ENCODE peak calls at places on chromosomes 6 and 20, in seven cellular contexts. O is CD14-positive monocyte, X is GM13976, V is transverse colon, H is OCI-LY7, M is RWPE1, U is adrenal gland. C is an unnamed sample.

GRCh38 chr6:93418448-93419303 is 683 bp downstream of the EPHA7 start:
- DNase-seq in O (no peak), X (peak; percentile 30), V (peak; percentile 18), H (no peak), M (peak; percentile 21), U (no peak), C (peak; percentile 52)

GRCh38 chr6:26156105-26156849 is 69.0 kb downstream of the HFE start:
- DNase-seq in O (peak; percentile 85), X (peak; percentile 90), V (peak; percentile 94), H (peak; percentile 88), M (peak; percentile 90), U (peak; percentile 92), C (peak; percentile 85)

GRCh38 chr6:83884523-83884922 is 25.0 kb downstream of the CYB5R4 start:
- DNase-seq in O (no peak), X (peak; percentile 30), V (no peak), H (peak; percentile 59), M (peak; percentile 51), U (no peak), C (peak; percentile 43)

GRCh38 chr6:107736713-107737396 is 87.3 kb downstream of the SCML4 start:
- DNase-seq in O (no peak), X (no peak), V (no peak), H (peak; percentile 57), M (no peak), U (no peak), C (no peak)

GRCh38 chr20:63707558-63708300 is at the start of the genes ARFRP1 and ZGPAT:
- DNase-seq in O (peak; percentile 83), X (peak; percentile 93), V (peak; percentile 93), H (peak; percentile 90), M (peak; percentile 87), U (peak; percentile 89), C (peak; percentile 95)

GRCh38 chr6:149037026-149037734 is 280.3 kb upstream of the TAB2 start:
- DNase-seq in O (no peak), X (no peak), V (no peak), H (no peak), M (no peak), U (no peak), C (no peak)

GRCh38 chr20:45235995-45236394 is 14.8 kb downstream of the SEMG2 start:
- DNase-seq in O (no peak), X (no peak), V (no peak), H (no peak), M (no peak), U (no peak), C (no peak)

GRCh38 chr6:115891111-115891669 is 169.5 kb downstream of the FRK start:
- DNase-seq in O (no peak), X (peak; percentile 36), V (no peak), H (no peak), M (peak; percentile 45), U (no peak), C (peak; percentile 53)

GRCh38 chr6:165829376-165829775 is 166.3 kb upstream of the PDE10A start:
- DNase-seq in O (no peak), X (no peak), V (no peak), H (no peak), M (no peak), U (no peak), C (no peak)

GRCh38 chr6:69705954-69706353 is 90.9 kb downstream of the LMBRD1 start:
- DNase-seq in O (no peak), X (no peak), V (no peak), H (no peak), M (no peak), U (no peak), C (no peak)
- TF ChIP-seq CTCF in O (no peak), X (no peak), V (no peak), H (peak; percentile 30), M (no peak), U (no peak), C (no peak)

GRCh38 chr20:2102585-2103453 is 1.2 kb downstream of the STK35 start:
- DNase-seq in O (peak; percentile 85), X (peak; percentile 94), V (peak; percentile 87), H (peak; percentile 91), M (peak; percentile 96), U (peak; percentile 90), C (peak; percentile 96)
- TF ChIP-seq CTCF in O (no peak), X (no peak), V (no peak), H (no peak), M (no peak), U (no peak), C (no peak)

GRCh38 chr6:25013249-25013648 is 77.5 kb upstream of the RIPOR2 start:
- DNase-seq in O (no peak), X (no peak), V (no peak), H (peak; percentile 64), M (no peak), U (no peak), C (no peak)
- TF ChIP-seq CTCF in O (no peak), X (peak; percentile 19), V (no peak), H (peak; percentile 85), M (no peak), U (no peak), C (peak; percentile 44)

DNA sequence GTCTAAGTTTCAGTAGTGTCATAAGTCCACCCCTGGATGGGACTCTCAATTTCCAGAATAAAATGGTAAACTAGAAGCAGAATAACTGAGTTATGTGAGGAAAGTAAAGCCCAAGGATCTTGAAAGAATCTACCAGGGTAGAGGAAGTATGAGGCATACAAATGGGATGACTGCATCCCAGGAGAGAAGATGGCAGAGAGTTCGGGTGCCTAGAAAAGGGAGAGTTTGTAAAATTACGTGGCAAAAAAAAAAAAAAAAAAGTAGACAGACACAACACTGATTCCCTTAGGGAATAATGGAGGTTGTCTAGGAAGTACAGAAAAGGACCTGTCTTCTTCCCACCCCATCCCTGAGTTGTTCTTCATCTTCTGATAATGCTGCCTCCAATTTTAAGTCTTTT is 3.4 kb downstream of the GABBR1 start:
- DNase-seq in O (no peak), X (no peak), V (no peak), H (no peak), M (no peak), U (no peak), C (no peak)
- TF ChIP-seq CTCF in O (no peak), X (no peak), V (no peak), H (no peak), M (no peak), U (no peak), C (no peak)

DNA sequence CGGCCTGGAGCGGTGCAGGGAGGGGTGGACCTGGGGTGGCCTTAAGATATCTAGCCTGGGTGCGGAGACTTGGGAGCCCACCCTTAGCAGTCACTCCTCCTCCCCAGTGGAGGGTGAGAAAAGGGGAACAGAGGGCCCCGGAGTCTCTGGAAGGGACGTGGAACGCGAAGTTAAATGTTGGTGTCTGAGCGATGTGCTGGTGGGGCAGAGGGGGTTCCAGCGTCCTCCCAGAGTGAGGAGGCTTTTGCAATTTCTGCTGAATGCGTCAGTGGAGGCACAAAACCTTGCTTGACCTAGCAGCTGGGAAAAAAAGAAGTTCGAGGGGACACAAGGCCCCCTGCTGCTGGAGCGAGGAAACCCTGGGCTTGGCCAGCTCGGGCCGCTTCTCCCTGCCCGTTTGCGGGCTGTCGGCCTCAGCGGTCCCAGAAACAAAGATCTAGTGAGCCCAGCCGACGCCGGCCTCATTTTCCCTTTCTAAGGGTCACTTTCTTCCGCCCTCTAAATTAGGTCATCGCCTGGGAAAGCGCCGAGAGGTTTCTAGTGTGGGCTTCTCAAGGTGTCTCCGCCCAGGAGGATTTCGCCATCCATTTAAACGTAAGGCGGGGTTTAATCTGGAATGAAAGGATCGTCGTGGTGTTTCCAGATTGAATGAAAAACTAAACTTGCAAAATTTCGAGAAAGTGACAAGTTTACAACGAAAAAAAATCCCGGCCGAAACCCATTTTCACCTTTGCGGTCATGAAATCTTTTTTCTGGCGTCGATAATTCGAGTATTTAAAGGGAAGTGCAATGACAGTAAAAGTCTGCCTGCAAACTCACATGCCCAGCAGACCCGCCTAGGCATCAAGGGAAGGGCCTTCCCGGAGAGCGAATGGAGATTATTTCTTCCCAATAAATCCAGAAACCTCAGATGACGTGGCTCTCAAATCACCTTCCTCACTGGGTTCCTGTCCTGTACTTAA is 4.5 kb downstream of the OLIG3 start:
- DNase-seq in O (no peak), X (peak; percentile 32), V (no peak), H (no peak), M (no peak), U (no peak), C (peak; percentile 28)
- TF ChIP-seq CTCF in O (no peak), X (no peak), V (no peak), H (no peak), M (no peak), U (no peak), C (no peak)

GRCh38 chr20:32822189-32822588 is 2.4 kb downstream of the MAPRE1 start:
- DNase-seq in O (no peak), X (no peak), V (no peak), H (no peak), M (no peak), U (no peak), C (no peak)

GRCh38 chr20:32823737-32824588 is 4.2 kb downstream of the MAPRE1 start:
- DNase-seq in O (no peak), X (no peak), V (no peak), H (no peak), M (no peak), U (no peak), C (no peak)

GRCh38 chr20:32820000-32820697 is 395 bp downstream of the MAPRE1 start:
- DNase-seq in O (peak; percentile 60), X (peak; percentile 89), V (no peak), H (peak; percentile 90), M (peak; percentile 64), U (peak; percentile 54), C (peak; percentile 86)

GRCh38 chr20:32820698-32821378 is 1.1 kb downstream of the MAPRE1 start:
- DNase-seq in O (no peak), X (no peak), V (peak; percentile 11), H (peak; percentile 63), M (peak; percentile 25), U (no peak), C (no peak)

GRCh38 chr20:32823078-32823477 is 3.3 kb downstream of the MAPRE1 start:
- DNase-seq in O (peak; percentile 59), X (no peak), V (no peak), H (no peak), M (peak; percentile 60), U (peak; percentile 35), C (no peak)
- TF ChIP-seq CTCF in O (no peak), X (no peak), V (no peak), H (no peak), M (no peak), U (no peak), C (no peak)

DNA sequence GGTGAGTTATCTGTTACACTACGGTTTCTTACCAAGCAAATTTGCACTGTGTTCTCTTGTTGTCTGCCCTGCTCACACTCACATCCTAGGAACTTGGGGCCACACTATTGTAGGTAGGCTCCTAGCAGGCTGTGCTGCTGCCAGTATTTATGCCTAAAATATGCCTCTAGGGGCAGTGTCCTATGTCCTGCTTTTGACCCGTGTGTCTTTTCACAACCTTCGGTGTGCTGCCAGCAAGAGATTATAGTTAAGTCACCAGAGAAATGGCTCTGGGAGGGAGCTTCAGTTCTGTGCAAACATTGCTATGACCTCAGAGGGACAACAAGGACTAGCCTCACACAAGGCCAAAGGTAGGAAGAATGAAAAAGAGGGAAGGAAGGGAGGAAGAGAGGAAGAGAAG is 8.9 kb upstream of the TAAR5 start:
- DNase-seq in O (no peak), X (no peak), V (no peak), H (peak; percentile 46), M (peak; percentile 19), U (no peak), C (no peak)
- TF ChIP-seq CTCF in O (peak; percentile 45), X (peak; percentile 15), V (no peak), H (peak; percentile 75), M (peak; percentile 32), U (no peak), C (peak; percentile 38)

GRCh38 chr20:61980647-61981583 is 84.8 kb downstream of the TAF4 start:
- DNase-seq in O (no peak), X (no peak), V (no peak), H (peak; percentile 76), M (peak; percentile 56), U (peak; percentile 76), C (no peak)
- TF ChIP-seq CTCF in O (peak; percentile 68), X (peak; percentile 35), V (peak; percentile 17), H (peak; percentile 95), M (peak; percentile 86), U (peak; percentile 57), C (peak; percentile 51)